ENCODE peak calls at places on chromosome 15, in nine cellular contexts. One of them, this sample, is unnamed.

GRCh38 chr15:33860749-33861148 is 107.5 kb upstream of the CHRM5 start:
- DNase-seq in SK-N-SH: no peak
- DNase-seq in Panc1: no peak
- DNase-seq in suprapubic skin: no peak
- DNase-seq in K562: no peak
- DNase-seq in esophagus muscularis mucosa: peak; percentile 21
- DNase-seq in breast epithelium: no peak
- DNase-seq in GM12891: no peak
- DNase-seq in sigmoid colon: no peak
- DNase-seq in this sample: no peak

GRCh38 chr15:80789836-80790235 is 10.7 kb downstream of the CEMIP start:
- DNase-seq in suprapubic skin: no peak
- DNase-seq in Panc1: no peak
- DNase-seq in SK-N-SH: no peak
- DNase-seq in sigmoid colon: no peak
- DNase-seq in breast epithelium: no peak
- DNase-seq in GM12891: no peak
- DNase-seq in K562: no peak
- DNase-seq in esophagus muscularis mucosa: no peak
- DNase-seq in this sample: no peak

GRCh38 chr15:65816441-65816840 is 24.3 kb upstream of the DENND4A start:
- DNase-seq in Panc1: no peak
- DNase-seq in breast epithelium: no peak
- DNase-seq in sigmoid colon: no peak
- DNase-seq in suprapubic skin: no peak
- DNase-seq in SK-N-SH: no peak
- DNase-seq in K562: no peak
- DNase-seq in GM12891: no peak
- DNase-seq in esophagus muscularis mucosa: no peak
- DNase-seq in this sample: no peak

GRCh38 chr15:73631915-73632669 is 1.1 kb downstream of the NPTN start:
- DNase-seq in Panc1: no peak
- DNase-seq in K562: peak; percentile 26
- DNase-seq in breast epithelium: peak; percentile 62
- DNase-seq in SK-N-SH: peak; percentile 54
- DNase-seq in suprapubic skin: no peak
- DNase-seq in esophagus muscularis mucosa: no peak
- DNase-seq in GM12891: no peak
- DNase-seq in sigmoid colon: peak; percentile 84
- DNase-seq in this sample: no peak

GRCh38 chr15:31461375-31461774 is 134.7 kb downstream of the KLF13 start:
- DNase-seq in GM12891: no peak
- DNase-seq in SK-N-SH: no peak
- DNase-seq in esophagus muscularis mucosa: no peak
- DNase-seq in breast epithelium: no peak
- DNase-seq in suprapubic skin: peak; percentile 38
- DNase-seq in Panc1: no peak
- DNase-seq in sigmoid colon: no peak
- DNase-seq in K562: no peak
- DNase-seq in this sample: no peak

GRCh38 chr15:91515188-91515754 is 338.2 kb upstream of the SLCO3A1 start:
- DNase-seq in K562: no peak
- DNase-seq in SK-N-SH: no peak
- DNase-seq in sigmoid colon: peak; percentile 69
- DNase-seq in breast epithelium: peak; percentile 26
- DNase-seq in suprapubic skin: no peak
- DNase-seq in GM12891: no peak
- DNase-seq in Panc1: no peak
- DNase-seq in esophagus muscularis mucosa: no peak
- DNase-seq in this sample: peak; percentile 8

GRCh38 chr15:92832992-92833438 is 67.1 kb upstream of the CHD2 start:
- DNase-seq in K562: no peak
- DNase-seq in SK-N-SH: no peak
- DNase-seq in GM12891: no peak
- DNase-seq in breast epithelium: no peak
- DNase-seq in sigmoid colon: no peak
- DNase-seq in Panc1: no peak
- DNase-seq in esophagus muscularis mucosa: no peak
- DNase-seq in suprapubic skin: no peak
- DNase-seq in this sample: peak; percentile 39

GRCh38 chr15:85044251-85044853 is 62.7 kb downstream of the PDE8A start:
- DNase-seq in Panc1: peak; percentile 58
- DNase-seq in suprapubic skin: no peak
- DNase-seq in K562: peak; percentile 72
- DNase-seq in esophagus muscularis mucosa: no peak
- DNase-seq in breast epithelium: peak; percentile 27
- DNase-seq in SK-N-SH: peak; percentile 39
- DNase-seq in sigmoid colon: peak; percentile 77
- DNase-seq in GM12891: no peak
- DNase-seq in this sample: peak; percentile 11

GRCh38 chr15:88646951-88647350 is 8.1 kb downstream of the ISG20 start:
- DNase-seq in SK-N-SH: no peak
- DNase-seq in GM12891: no peak
- DNase-seq in esophagus muscularis mucosa: no peak
- DNase-seq in suprapubic skin: peak; percentile 69
- DNase-seq in K562: no peak
- DNase-seq in Panc1: no peak
- DNase-seq in breast epithelium: no peak
- DNase-seq in sigmoid colon: peak; percentile 29
- DNase-seq in this sample: no peak

GRCh38 chr15:45254405-45255293 is 2.6 kb downstream of the SLC28A2 start:
- DNase-seq in breast epithelium: no peak
- DNase-seq in sigmoid colon: no peak
- DNase-seq in SK-N-SH: no peak
- DNase-seq in K562: no peak
- DNase-seq in Panc1: peak; percentile 82
- DNase-seq in esophagus muscularis mucosa: no peak
- DNase-seq in suprapubic skin: no peak
- DNase-seq in GM12891: no peak
- DNase-seq in this sample: peak; percentile 23

GRCh38 chr15:69463182-69463756 is 10.7 kb downstream of the RPLP1 start:
- DNase-seq in Panc1: no peak
- DNase-seq in sigmoid colon: no peak
- DNase-seq in SK-N-SH: no peak
- DNase-seq in K562: peak; percentile 31
- DNase-seq in suprapubic skin: no peak
- DNase-seq in GM12891: no peak
- DNase-seq in breast epithelium: no peak
- DNase-seq in esophagus muscularis mucosa: no peak
- DNase-seq in this sample: no peak

GRCh38 chr15:95615436-95615835 is 715.1 kb upstream of the NR2F2 start:
- DNase-seq in SK-N-SH: no peak
- DNase-seq in Panc1: no peak
- DNase-seq in sigmoid colon: no peak
- DNase-seq in K562: no peak
- DNase-seq in breast epithelium: no peak
- DNase-seq in suprapubic skin: no peak
- DNase-seq in esophagus muscularis mucosa: no peak
- DNase-seq in GM12891: no peak
- DNase-seq in this sample: no peak

GRCh38 chr15:69502470-69503045 is 49.9 kb downstream of the RPLP1 start:
- DNase-seq in esophagus muscularis mucosa: no peak
- DNase-seq in Panc1: no peak
- DNase-seq in GM12891: no peak
- DNase-seq in K562: no peak
- DNase-seq in breast epithelium: no peak
- DNase-seq in sigmoid colon: no peak
- DNase-seq in suprapubic skin: peak; percentile 35
- DNase-seq in SK-N-SH: no peak
- DNase-seq in this sample: no peak

GRCh38 chr15:88932271-88932874 is 19.2 kb upstream of the MFGE8 start:
- DNase-seq in breast epithelium: no peak
- DNase-seq in Panc1: no peak
- DNase-seq in sigmoid colon: no peak
- DNase-seq in SK-N-SH: no peak
- DNase-seq in K562: no peak
- DNase-seq in suprapubic skin: no peak
- DNase-seq in GM12891: no peak
- DNase-seq in esophagus muscularis mucosa: no peak
- DNase-seq in this sample: no peak

GRCh38 chr15:70059476-70060213 is 38.1 kb downstream of the TLE3 start:
- DNase-seq in K562: no peak
- DNase-seq in sigmoid colon: peak; percentile 56
- DNase-seq in GM12891: no peak
- DNase-seq in esophagus muscularis mucosa: no peak
- DNase-seq in SK-N-SH: no peak
- DNase-seq in breast epithelium: no peak
- DNase-seq in Panc1: no peak
- DNase-seq in suprapubic skin: peak; percentile 58
- DNase-seq in this sample: no peak

DNA sequence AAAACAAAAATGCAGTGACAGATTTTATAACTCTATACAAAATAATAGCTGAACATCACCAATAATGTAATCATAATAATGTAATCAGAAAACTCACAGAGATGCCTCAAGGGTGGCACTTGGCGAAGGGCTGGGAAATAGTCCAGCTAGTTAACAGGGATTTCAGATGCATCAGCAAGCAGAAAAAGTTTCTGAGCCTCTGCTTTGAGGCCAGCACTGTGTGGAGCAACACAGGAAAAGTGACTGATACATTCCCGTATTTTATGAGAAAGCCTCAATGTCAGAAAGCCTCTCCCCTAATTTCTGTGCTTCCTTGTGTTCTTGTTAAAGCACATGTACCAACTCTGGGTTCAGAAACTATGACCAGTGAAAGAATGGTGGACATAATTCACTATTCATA is 304.8 kb downstream of the VPS13C start:
- DNase-seq in Panc1: no peak
- DNase-seq in SK-N-SH: no peak
- DNase-seq in breast epithelium: no peak
- DNase-seq in suprapubic skin: no peak
- DNase-seq in esophagus muscularis mucosa: peak; percentile 21
- DNase-seq in K562: no peak
- DNase-seq in GM12891: no peak
- DNase-seq in sigmoid colon: no peak
- DNase-seq in this sample: no peak
- TF ChIP-seq POLR2AphosphoS5 in Panc1: no peak
- TF ChIP-seq POLR2AphosphoS5 in SK-N-SH: no peak
- TF ChIP-seq POLR2AphosphoS5 in breast epithelium: no peak
- TF ChIP-seq POLR2AphosphoS5 in suprapubic skin: no peak
- TF ChIP-seq POLR2AphosphoS5 in esophagus muscularis mucosa: no peak
- TF ChIP-seq POLR2AphosphoS5 in K562: no peak
- TF ChIP-seq POLR2AphosphoS5 in GM12891: no peak
- TF ChIP-seq POLR2AphosphoS5 in sigmoid colon: no peak
- TF ChIP-seq POLR2AphosphoS5 in this sample: no peak

DNA sequence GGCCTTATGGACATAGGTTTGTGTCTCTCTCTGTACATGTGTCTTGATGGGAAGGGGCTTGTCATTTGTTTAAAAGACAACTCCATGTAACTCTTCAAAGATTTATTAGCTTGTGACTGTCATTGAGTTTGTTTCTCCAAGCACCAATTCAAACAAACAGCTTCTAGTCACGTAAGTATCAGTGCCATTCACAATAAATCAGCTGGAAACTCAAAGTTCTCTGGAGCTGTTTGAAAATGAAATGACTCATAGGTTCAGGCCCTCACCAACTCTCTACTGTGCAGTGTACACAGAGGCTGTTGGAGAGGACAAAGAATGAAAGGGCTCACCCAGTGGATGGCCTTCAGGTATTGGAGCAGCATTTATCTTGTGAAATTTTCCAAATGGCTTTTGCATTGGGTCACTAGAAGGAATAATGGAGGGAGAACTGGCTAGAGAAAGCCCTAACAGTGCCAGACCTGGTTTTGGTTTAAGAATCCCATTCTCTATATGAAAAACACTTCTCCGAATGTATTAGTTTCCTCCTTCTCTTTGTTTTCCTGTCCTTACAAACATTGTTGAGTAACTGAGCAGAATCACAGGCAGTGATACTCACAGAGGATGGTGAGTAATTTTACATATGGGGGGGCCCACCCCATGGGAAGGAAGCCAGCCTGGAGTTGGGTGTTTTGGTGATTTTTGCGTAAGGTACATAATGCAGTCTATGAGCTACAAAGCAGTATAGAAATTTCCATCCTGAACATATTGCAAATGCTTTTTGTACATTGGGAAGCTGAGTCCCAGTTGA is 476.5 kb downstream of the AGBL1 start:
- DNase-seq in SK-N-SH: no peak
- DNase-seq in Panc1: peak; percentile 41
- DNase-seq in sigmoid colon: no peak
- DNase-seq in esophagus muscularis mucosa: no peak
- DNase-seq in K562: no peak
- DNase-seq in breast epithelium: no peak
- DNase-seq in GM12891: no peak
- DNase-seq in suprapubic skin: no peak
- DNase-seq in this sample: no peak
- TF ChIP-seq POLR2AphosphoS5 in SK-N-SH: no peak
- TF ChIP-seq POLR2AphosphoS5 in Panc1: no peak
- TF ChIP-seq POLR2AphosphoS5 in sigmoid colon: no peak
- TF ChIP-seq POLR2AphosphoS5 in esophagus muscularis mucosa: no peak
- TF ChIP-seq POLR2AphosphoS5 in K562: no peak
- TF ChIP-seq POLR2AphosphoS5 in breast epithelium: no peak
- TF ChIP-seq POLR2AphosphoS5 in GM12891: no peak
- TF ChIP-seq POLR2AphosphoS5 in suprapubic skin: no peak
- TF ChIP-seq POLR2AphosphoS5 in this sample: no peak

DNA sequence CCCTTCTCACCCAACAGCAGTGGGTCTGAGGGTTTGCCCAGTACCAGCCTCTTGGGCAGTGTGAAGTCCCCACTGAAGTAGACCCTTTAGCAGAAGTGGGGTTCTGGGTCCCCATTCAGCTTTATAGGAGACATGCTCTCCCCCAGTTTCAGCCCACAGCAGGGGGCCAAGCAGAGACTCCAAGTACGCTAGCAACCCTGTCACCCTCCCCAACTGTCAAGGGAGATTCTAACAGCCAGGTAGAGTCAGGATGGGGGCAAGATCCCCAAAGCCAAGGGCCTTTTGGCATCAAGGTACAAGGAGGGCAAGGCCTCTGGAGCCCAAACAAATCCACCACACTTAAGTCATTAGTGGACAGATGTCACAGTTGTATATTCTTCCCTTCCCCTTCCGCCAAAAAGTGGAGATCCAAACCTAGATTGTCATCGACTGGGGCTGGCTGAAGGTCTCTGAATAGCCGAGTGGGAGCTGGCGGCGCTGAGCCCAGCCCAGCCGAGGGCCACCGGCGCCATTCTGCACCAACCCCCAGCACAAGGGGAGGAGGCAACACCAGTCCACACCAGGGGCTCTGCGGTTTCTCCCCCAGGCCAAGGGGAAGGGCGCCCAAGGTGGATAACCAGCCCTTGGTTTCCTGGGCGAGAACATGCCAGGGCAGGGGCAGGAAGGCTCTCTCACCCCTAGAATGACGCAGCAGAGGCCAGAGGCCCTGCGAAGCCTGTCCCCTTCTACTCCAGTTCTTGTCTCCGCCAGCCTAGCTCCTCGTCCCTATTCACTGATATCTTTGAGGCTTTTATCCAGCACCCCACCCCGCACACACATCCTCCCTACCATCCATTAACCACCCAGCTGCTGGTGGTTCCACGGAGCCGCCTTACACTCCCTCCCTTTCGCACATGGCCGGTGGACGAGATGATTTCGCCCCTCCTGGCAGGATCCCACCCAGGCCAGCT is 1.5 kb downstream of the RBPMS2 start:
- DNase-seq in K562: no peak
- DNase-seq in GM12891: no peak
- DNase-seq in Panc1: no peak
- DNase-seq in sigmoid colon: peak; percentile 71
- DNase-seq in suprapubic skin: no peak
- DNase-seq in SK-N-SH: peak; percentile 57
- DNase-seq in esophagus muscularis mucosa: no peak
- DNase-seq in breast epithelium: no peak
- DNase-seq in this sample: no peak
- TF ChIP-seq POLR2AphosphoS5 in K562: no peak
- TF ChIP-seq POLR2AphosphoS5 in GM12891: no peak
- TF ChIP-seq POLR2AphosphoS5 in Panc1: no peak
- TF ChIP-seq POLR2AphosphoS5 in sigmoid colon: no peak
- TF ChIP-seq POLR2AphosphoS5 in suprapubic skin: no peak
- TF ChIP-seq POLR2AphosphoS5 in SK-N-SH: no peak
- TF ChIP-seq POLR2AphosphoS5 in esophagus muscularis mucosa: no peak
- TF ChIP-seq POLR2AphosphoS5 in breast epithelium: no peak
- TF ChIP-seq POLR2AphosphoS5 in this sample: no peak

GRCh38 chr15:62684143-62684808 is 358.3 kb upstream of the TPM1 start:
- DNase-seq in Panc1: no peak
- DNase-seq in K562: no peak
- DNase-seq in breast epithelium: no peak
- DNase-seq in GM12891: no peak
- DNase-seq in sigmoid colon: no peak
- DNase-seq in esophagus muscularis mucosa: no peak
- DNase-seq in SK-N-SH: no peak
- DNase-seq in suprapubic skin: no peak
- DNase-seq in this sample: no peak
- TF ChIP-seq POLR2AphosphoS5 in Panc1: no peak
- TF ChIP-seq POLR2AphosphoS5 in K562: no peak
- TF ChIP-seq POLR2AphosphoS5 in breast epithelium: no peak
- TF ChIP-seq POLR2AphosphoS5 in GM12891: no peak
- TF ChIP-seq POLR2AphosphoS5 in sigmoid colon: no peak
- TF ChIP-seq POLR2AphosphoS5 in esophagus muscularis mucosa: no peak
- TF ChIP-seq POLR2AphosphoS5 in SK-N-SH: no peak
- TF ChIP-seq POLR2AphosphoS5 in suprapubic skin: no peak
- TF ChIP-seq POLR2AphosphoS5 in this sample: no peak

This sample was measured in HL-60.